ENCODE peak calls at places on chromosomes 12 and 14, in nine cellular contexts. One of them, this sample, is unnamed.

GRCh38 chr12:122018457-122018856 is 3.2 kb upstream of the BCL7A start:
- DNase-seq in ovary: no peak
- DNase-seq in cardiac muscle cell: no peak
- DNase-seq in CD8-positive, alpha-beta T cell: no peak
- DNase-seq in A549: no peak
- DNase-seq in body of pancreas: no peak
- DNase-seq in K562: no peak
- DNase-seq in lung: no peak
- DNase-seq in ascending aorta: no peak
- DNase-seq in this sample: no peak

GRCh38 chr12:105330938-105331804 is 680 bp downstream of the C12orf75 start:
- DNase-seq in ovary: peak; percentile 34
- DNase-seq in cardiac muscle cell: no peak
- DNase-seq in CD8-positive, alpha-beta T cell: peak; percentile 22
- DNase-seq in A549: no peak
- DNase-seq in body of pancreas: peak; percentile 37
- DNase-seq in K562: peak; percentile 19
- DNase-seq in lung: no peak
- DNase-seq in ascending aorta: no peak
- DNase-seq in this sample: peak; percentile 31

GRCh38 chr12:125228519-125229260 is 163.5 kb downstream of the AACS start:
- DNase-seq in ovary: no peak
- DNase-seq in cardiac muscle cell: no peak
- DNase-seq in CD8-positive, alpha-beta T cell: no peak
- DNase-seq in A549: no peak
- DNase-seq in body of pancreas: no peak
- DNase-seq in K562: peak; percentile 38
- DNase-seq in lung: no peak
- DNase-seq in ascending aorta: no peak
- DNase-seq in this sample: no peak

GRCh38 chr12:1836854-1837411 is 16.6 kb downstream of the LRTM2 start:
- DNase-seq in ovary: no peak
- DNase-seq in cardiac muscle cell: no peak
- DNase-seq in CD8-positive, alpha-beta T cell: no peak
- DNase-seq in A549: no peak
- DNase-seq in body of pancreas: no peak
- DNase-seq in K562: no peak
- DNase-seq in lung: no peak
- DNase-seq in ascending aorta: no peak
- DNase-seq in this sample: no peak

GRCh38 chr14:92121207-92121669 is 268 bp downstream of the NDUFB1 start:
- DNase-seq in ovary: no peak
- DNase-seq in cardiac muscle cell: peak; percentile 45
- DNase-seq in CD8-positive, alpha-beta T cell: no peak
- DNase-seq in A549: no peak
- DNase-seq in body of pancreas: peak; percentile 40
- DNase-seq in K562: no peak
- DNase-seq in lung: peak; percentile 50
- DNase-seq in ascending aorta: peak; percentile 70
- DNase-seq in this sample: no peak

GRCh38 chr14:105853089-105853906 is 326.9 kb downstream of the TMEM121 start:
- DNase-seq in ovary: no peak
- DNase-seq in cardiac muscle cell: no peak
- DNase-seq in CD8-positive, alpha-beta T cell: no peak
- DNase-seq in A549: no peak
- DNase-seq in body of pancreas: peak; percentile 6
- DNase-seq in K562: no peak
- DNase-seq in lung: no peak
- DNase-seq in ascending aorta: peak; percentile 39
- DNase-seq in this sample: peak; percentile 25

GRCh38 chr14:46048127-46048526 is 603.5 kb downstream of the RPL10L start:
- DNase-seq in ovary: no peak
- DNase-seq in cardiac muscle cell: peak; percentile 74
- DNase-seq in CD8-positive, alpha-beta T cell: no peak
- DNase-seq in A549: no peak
- DNase-seq in body of pancreas: no peak
- DNase-seq in K562: no peak
- DNase-seq in lung: no peak
- DNase-seq in ascending aorta: no peak
- DNase-seq in this sample: peak; percentile 29

GRCh38 chr14:100321473-100322137 is 1.5 kb upstream of the SLC25A47 start:
- DNase-seq in ovary: no peak
- DNase-seq in cardiac muscle cell: no peak
- DNase-seq in CD8-positive, alpha-beta T cell: no peak
- DNase-seq in A549: no peak
- DNase-seq in body of pancreas: no peak
- DNase-seq in K562: no peak
- DNase-seq in lung: no peak
- DNase-seq in ascending aorta: no peak
- DNase-seq in this sample: no peak

GRCh38 chr12:71438670-71439361 is 782 bp upstream of the LGR5 start:
- DNase-seq in ovary: no peak
- DNase-seq in cardiac muscle cell: peak; percentile 39
- DNase-seq in CD8-positive, alpha-beta T cell: no peak
- DNase-seq in A549: no peak
- DNase-seq in body of pancreas: no peak
- DNase-seq in K562: no peak
- DNase-seq in lung: no peak
- DNase-seq in ascending aorta: no peak
- DNase-seq in this sample: peak; percentile 38

GRCh38 chr12:108637631-108638030 is 3.9 kb upstream of the SELPLG start:
- DNase-seq in ovary: no peak
- DNase-seq in cardiac muscle cell: no peak
- DNase-seq in CD8-positive, alpha-beta T cell: no peak
- DNase-seq in A549: no peak
- DNase-seq in body of pancreas: no peak
- DNase-seq in K562: no peak
- DNase-seq in lung: no peak
- DNase-seq in ascending aorta: no peak
- DNase-seq in this sample: peak; percentile 82

GRCh38 chr14:61106627-61107147 is 125.6 kb downstream of the SLC38A6 start:
- DNase-seq in ovary: no peak
- DNase-seq in cardiac muscle cell: no peak
- DNase-seq in CD8-positive, alpha-beta T cell: no peak
- DNase-seq in A549: no peak
- DNase-seq in body of pancreas: no peak
- DNase-seq in K562: no peak
- DNase-seq in lung: no peak
- DNase-seq in ascending aorta: no peak
- DNase-seq in this sample: no peak

GRCh38 chr12:39144613-39145061 is 239.2 kb upstream of the CPNE8 start:
- DNase-seq in ovary: no peak
- DNase-seq in cardiac muscle cell: no peak
- DNase-seq in CD8-positive, alpha-beta T cell: no peak
- DNase-seq in A549: no peak
- DNase-seq in body of pancreas: no peak
- DNase-seq in K562: no peak
- DNase-seq in lung: no peak
- DNase-seq in ascending aorta: no peak
- DNase-seq in this sample: no peak

GRCh38 chr14:53265025-53265424 is 111.9 kb upstream of the DDHD1 start:
- DNase-seq in ovary: no peak
- DNase-seq in cardiac muscle cell: no peak
- DNase-seq in CD8-positive, alpha-beta T cell: no peak
- DNase-seq in A549: no peak
- DNase-seq in body of pancreas: no peak
- DNase-seq in K562: no peak
- DNase-seq in lung: no peak
- DNase-seq in ascending aorta: no peak
- DNase-seq in this sample: no peak

GRCh38 chr12:96136720-96137378 is 57.3 kb upstream of the ELK3 start:
- DNase-seq in ovary: no peak
- DNase-seq in cardiac muscle cell: no peak
- DNase-seq in CD8-positive, alpha-beta T cell: no peak
- DNase-seq in A549: no peak
- DNase-seq in body of pancreas: no peak
- DNase-seq in K562: no peak
- DNase-seq in lung: no peak
- DNase-seq in ascending aorta: no peak
- DNase-seq in this sample: peak; percentile 6

GRCh38 chr12:96143392-96143791 is 50.8 kb upstream of the ELK3 start:
- DNase-seq in ovary: no peak
- DNase-seq in cardiac muscle cell: no peak
- DNase-seq in CD8-positive, alpha-beta T cell: no peak
- DNase-seq in A549: no peak
- DNase-seq in body of pancreas: no peak
- DNase-seq in K562: no peak
- DNase-seq in lung: no peak
- DNase-seq in ascending aorta: no peak
- DNase-seq in this sample: no peak

GRCh38 chr12:96141216-96141944 is 52.8 kb upstream of the ELK3 start:
- DNase-seq in ovary: no peak
- DNase-seq in cardiac muscle cell: no peak
- DNase-seq in CD8-positive, alpha-beta T cell: no peak
- DNase-seq in A549: no peak
- DNase-seq in body of pancreas: no peak
- DNase-seq in K562: no peak
- DNase-seq in lung: no peak
- DNase-seq in ascending aorta: no peak
- DNase-seq in this sample: peak; percentile 5

GRCh38 chr12:96143827-96144226 is 50.3 kb upstream of the ELK3 start:
- DNase-seq in ovary: no peak
- DNase-seq in cardiac muscle cell: no peak
- DNase-seq in CD8-positive, alpha-beta T cell: no peak
- DNase-seq in A549: no peak
- DNase-seq in body of pancreas: no peak
- DNase-seq in K562: no peak
- DNase-seq in lung: no peak
- DNase-seq in ascending aorta: no peak
- DNase-seq in this sample: no peak

GRCh38 chr12:96140110-96140509 is 54.1 kb upstream of the ELK3 start:
- DNase-seq in ovary: no peak
- DNase-seq in cardiac muscle cell: no peak
- DNase-seq in CD8-positive, alpha-beta T cell: no peak
- DNase-seq in A549: no peak
- DNase-seq in body of pancreas: no peak
- DNase-seq in K562: no peak
- DNase-seq in lung: no peak
- DNase-seq in ascending aorta: no peak
- DNase-seq in this sample: no peak
- H3K27ac ChIP-seq in ovary: no peak overlapping the region
- H3K27ac ChIP-seq in cardiac muscle cell: no peak overlapping the region
- H3K27ac ChIP-seq in CD8-positive, alpha-beta T cell: no peak overlapping the region
- H3K27ac ChIP-seq in A549: no peak overlapping the region
- H3K27ac ChIP-seq in body of pancreas: no peak overlapping the region
- H3K27ac ChIP-seq in K562: no peak overlapping the region
- H3K27ac ChIP-seq in lung: no peak overlapping the region
- H3K27ac ChIP-seq in ascending aorta: no peak overlapping the region
- H3K27ac ChIP-seq in this sample: no peak overlapping the region

GRCh38 chr12:5988088-5988487 is 43.0 kb upstream of the ANO2 start:
- DNase-seq in ovary: no peak
- DNase-seq in cardiac muscle cell: no peak
- DNase-seq in CD8-positive, alpha-beta T cell: no peak
- DNase-seq in A549: no peak
- DNase-seq in body of pancreas: no peak
- DNase-seq in K562: no peak
- DNase-seq in lung: no peak
- DNase-seq in ascending aorta: no peak
- DNase-seq in this sample: no peak

GRCh38 chr12:5987573-5987972 is 42.5 kb upstream of the ANO2 start:
- DNase-seq in ovary: no peak
- DNase-seq in cardiac muscle cell: no peak
- DNase-seq in CD8-positive, alpha-beta T cell: no peak
- DNase-seq in A549: no peak
- DNase-seq in body of pancreas: no peak
- DNase-seq in K562: no peak
- DNase-seq in lung: no peak
- DNase-seq in ascending aorta: no peak
- DNase-seq in this sample: no peak

GRCh38 chr12:5985471-5985870 is 40.4 kb upstream of the ANO2 start:
- DNase-seq in ovary: no peak
- DNase-seq in cardiac muscle cell: no peak
- DNase-seq in CD8-positive, alpha-beta T cell: no peak
- DNase-seq in A549: no peak
- DNase-seq in body of pancreas: no peak
- DNase-seq in K562: no peak
- DNase-seq in lung: no peak
- DNase-seq in ascending aorta: no peak
- DNase-seq in this sample: no peak

GRCh38 chr12:5988659-5989116 is 43.6 kb upstream of the ANO2 start:
- DNase-seq in ovary: peak; percentile 72
- DNase-seq in cardiac muscle cell: peak; percentile 87
- DNase-seq in CD8-positive, alpha-beta T cell: peak; percentile 59
- DNase-seq in A549: peak; percentile 73
- DNase-seq in body of pancreas: peak; percentile 78
- DNase-seq in K562: peak; percentile 60
- DNase-seq in lung: peak; percentile 66
- DNase-seq in ascending aorta: peak; percentile 83
- DNase-seq in this sample: peak; percentile 78

GRCh38 chr12:5984873-5985272 is 39.8 kb upstream of the ANO2 start:
- DNase-seq in ovary: no peak
- DNase-seq in cardiac muscle cell: no peak
- DNase-seq in CD8-positive, alpha-beta T cell: no peak
- DNase-seq in A549: no peak
- DNase-seq in body of pancreas: no peak
- DNase-seq in K562: no peak
- DNase-seq in lung: no peak
- DNase-seq in ascending aorta: no peak
- DNase-seq in this sample: no peak
- H3K4me1 ChIP-seq in ovary: no peaks in the 10 kb centered on the region
- H3K4me1 ChIP-seq in cardiac muscle cell: no peaks in the 10 kb centered on the region
- H3K4me1 ChIP-seq in CD8-positive, alpha-beta T cell: no peaks in the 10 kb centered on the region
- H3K4me1 ChIP-seq in A549: no peaks in the 10 kb centered on the region
- H3K4me1 ChIP-seq in body of pancreas: no peaks in the 10 kb centered on the region
- H3K4me1 ChIP-seq in K562: no peaks in the 10 kb centered on the region
- H3K4me1 ChIP-seq in lung: no peaks in the 10 kb centered on the region
- H3K4me1 ChIP-seq in ascending aorta: no peaks in the 10 kb centered on the region
- H3K4me1 ChIP-seq in this sample: no peaks in the 10 kb centered on the region

DNA sequence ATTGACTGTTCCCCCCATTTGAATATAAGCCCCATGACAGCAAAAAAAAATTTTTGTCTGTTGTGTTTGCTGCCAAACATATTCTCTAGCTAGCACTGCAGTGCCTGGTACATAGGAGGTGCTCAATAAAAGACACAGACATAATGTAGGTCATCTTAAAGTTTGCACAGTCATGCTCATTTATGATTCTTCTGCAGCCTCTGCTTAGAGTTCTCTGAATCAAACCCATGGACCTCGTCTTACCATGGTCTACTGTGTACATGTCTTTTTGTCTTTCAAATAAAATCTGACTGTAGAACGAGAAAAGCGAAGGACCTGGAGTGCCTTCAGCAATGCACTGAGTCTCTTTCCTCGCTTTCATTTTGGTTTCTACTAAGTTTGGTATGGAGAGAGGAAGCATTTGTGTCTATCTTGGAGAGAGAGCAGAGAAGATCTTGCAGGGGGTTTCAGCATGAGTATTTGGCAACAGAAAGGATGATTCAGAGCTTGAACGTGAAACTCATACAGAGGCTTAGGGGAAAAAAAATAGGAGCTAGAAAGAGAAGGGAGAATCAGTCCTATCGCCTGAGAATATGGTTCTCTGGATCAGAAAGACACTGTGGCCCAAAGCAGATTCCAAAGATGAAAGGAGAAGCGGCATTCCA is 38.8 kb upstream of the TMCC3 start:
- DNase-seq in ovary: no peak
- DNase-seq in cardiac muscle cell: no peak
- DNase-seq in CD8-positive, alpha-beta T cell: no peak
- DNase-seq in A549: no peak
- DNase-seq in body of pancreas: no peak
- DNase-seq in K562: no peak
- DNase-seq in lung: no peak
- DNase-seq in ascending aorta: no peak
- DNase-seq in this sample: peak; percentile 1
- H3K4me3 ChIP-seq in ovary: peak overlapping the region; percentile 22
- H3K4me3 ChIP-seq in cardiac muscle cell: no peak overlapping the region
- H3K4me3 ChIP-seq in CD8-positive, alpha-beta T cell: no peak overlapping the region
- H3K4me3 ChIP-seq in A549: no peak overlapping the region
- H3K4me3 ChIP-seq in body of pancreas: no peak overlapping the region
- H3K4me3 ChIP-seq in K562: no peak overlapping the region
- H3K4me3 ChIP-seq in lung: no peak overlapping the region
- H3K4me3 ChIP-seq in ascending aorta: no peak overlapping the region
- H3K4me3 ChIP-seq in this sample: no peak overlapping the region

GRCh38 chr12:123058471-123058870 is 78.0 kb downstream of the ARL6IP4 start:
- DNase-seq in ovary: no peak
- DNase-seq in cardiac muscle cell: no peak
- DNase-seq in CD8-positive, alpha-beta T cell: no peak
- DNase-seq in A549: no peak
- DNase-seq in body of pancreas: no peak
- DNase-seq in K562: no peak
- DNase-seq in lung: no peak
- DNase-seq in ascending aorta: no peak
- DNase-seq in this sample: no peak
- H3K27ac ChIP-seq in ovary: peak overlapping the region; percentile 80
- H3K27ac ChIP-seq in cardiac muscle cell: no peak overlapping the region
- H3K27ac ChIP-seq in CD8-positive, alpha-beta T cell: no peak overlapping the region
- H3K27ac ChIP-seq in A549: no peak overlapping the region
- H3K27ac ChIP-seq in body of pancreas: no peak overlapping the region
- H3K27ac ChIP-seq in K562: no peak overlapping the region
- H3K27ac ChIP-seq in lung: peak overlapping the region; percentile 49
- H3K27ac ChIP-seq in ascending aorta: no peak overlapping the region
- H3K27ac ChIP-seq in this sample: no peak overlapping the region